ENCODE peak calls at places on chromosome 17, in ten cellular contexts. F is uterus, P is OCI-LY7, N is mesothelial cell of epicardium, L is BJ, M is LNCaP clone FGC, Y is astrocyte, E is A673, Z is type B pancreatic cell, H is HFFc6. O is an unnamed sample.

GRCh38 chr17:12983986-12984932 is 33.6 kb downstream of the ELAC2 start:
- DNase-seq in M (no peak), F (peak), P (no peak), L (peak), Z (no peak), E (no peak), H (peak), N (no peak), Y (peak), O (no peak)

GRCh38 chr17:80605326-80606066 is 60.9 kb downstream of the RPTOR start:
- DNase-seq in N (no peak), F (no peak), M (no peak), H (no peak), E (no peak), L (no peak), Y (peak), Z (no peak), P (peak), O (no peak)

GRCh38 chr17:55783684-55784245 is 32.9 kb downstream of the PCTP start:
- DNase-seq in F (peak), Y (no peak), H (peak), L (peak), P (no peak), Z (no peak), M (no peak), E (peak), N (no peak), O (no peak)

GRCh38 chr17:4969551-4970231 is 2.1 kb upstream of the SPAG7 start:
- DNase-seq in Z (no peak), P (no peak), H (peak), E (no peak), F (no peak), M (no peak), Y (peak), N (no peak), L (no peak), O (no peak)

GRCh38 chr17:16439303-16439791 is 24.0 kb downstream of the TRPV2 start:
- DNase-seq in P (peak), M (no peak), Y (peak), Z (no peak), N (no peak), L (no peak), F (no peak), E (no peak), H (no peak), O (no peak)

GRCh38 chr17:62965149-62965648 is 836 bp upstream of the TANC2 start:
- DNase-seq in H (no peak), N (no peak), P (no peak), M (no peak), F (no peak), Y (peak), E (no peak), Z (no peak), L (no peak), O (no peak)

GRCh38 chr17:75785016-75785769 is 587 bp downstream of the UNK start:
- DNase-seq in Z (peak), M (peak), E (peak), P (peak), L (no peak), H (peak), N (no peak), Y (peak), F (peak), O (peak)

GRCh38 chr17:27315796-27316465 is 22.0 kb downstream of the WSB1 start:
- DNase-seq in F (no peak), E (no peak), Z (no peak), P (no peak), Y (no peak), H (no peak), N (no peak), M (no peak), L (no peak), O (no peak)

GRCh38 chr17:65334391-65334790 is 197.2 kb downstream of the RGS9 start:
- DNase-seq in Y (no peak), Z (no peak), P (no peak), N (no peak), L (no peak), F (no peak), E (no peak), H (no peak), M (no peak), O (no peak)

GRCh38 chr17:45385331-45385997 is 47.2 kb downstream of the ARHGAP27 start:
- DNase-seq in H (peak), P (peak), N (peak), Z (peak), F (peak), E (peak), M (peak), L (no peak), Y (peak), O (peak)

GRCh38 chr17:16428098-16428882 is 12.9 kb downstream of the TRPV2 start:
- DNase-seq in F (peak), P (peak), Z (no peak), E (peak), H (peak), M (no peak), Y (peak), N (peak), L (no peak), O (no peak)

GRCh38 chr17:65856865-65857264 is 295.4 kb upstream of the AXIN2 start:
- DNase-seq in F (no peak), Y (peak), H (peak), L (peak), M (no peak), Z (no peak), P (no peak), E (no peak), N (no peak), O (no peak)

GRCh38 chr17:7636192-7636591 is 6.3 kb downstream of the SHBG start:
- DNase-seq in L (no peak), F (no peak), Y (no peak), P (no peak), E (no peak), N (no peak), M (no peak), Z (no peak), H (no peak), O (no peak)

GRCh38 chr17:7631398-7632380 is 1.8 kb downstream of the SHBG start:
- DNase-seq in N (no peak), H (no peak), F (no peak), Z (no peak), P (no peak), L (no peak), E (no peak), Y (no peak), M (no peak), O (no peak)

GRCh38 chr17:7633093-7633492 is 3.2 kb downstream of the SHBG start:
- DNase-seq in F (no peak), P (no peak), E (peak), H (no peak), Z (no peak), M (no peak), N (no peak), L (no peak), Y (no peak), O (no peak)

GRCh38 chr17:7632492-7632894 is 2.6 kb downstream of the SHBG start:
- DNase-seq in P (peak), L (no peak), E (peak), F (no peak), M (peak), Y (no peak), H (peak), N (no peak), Z (no peak), O (no peak)

GRCh38 chr17:7634384-7634783 is 4.4 kb downstream of the SHBG start:
- DNase-seq in Z (no peak), F (no peak), N (no peak), Y (no peak), P (no peak), E (peak), M (no peak), L (no peak), H (peak), O (no peak)
- TF ChIP-seq CTCF in Z (peak), F (peak), N (no peak), Y (peak), P (peak), E (peak), M (peak), L (peak), H (peak), O (no peak)

DNA sequence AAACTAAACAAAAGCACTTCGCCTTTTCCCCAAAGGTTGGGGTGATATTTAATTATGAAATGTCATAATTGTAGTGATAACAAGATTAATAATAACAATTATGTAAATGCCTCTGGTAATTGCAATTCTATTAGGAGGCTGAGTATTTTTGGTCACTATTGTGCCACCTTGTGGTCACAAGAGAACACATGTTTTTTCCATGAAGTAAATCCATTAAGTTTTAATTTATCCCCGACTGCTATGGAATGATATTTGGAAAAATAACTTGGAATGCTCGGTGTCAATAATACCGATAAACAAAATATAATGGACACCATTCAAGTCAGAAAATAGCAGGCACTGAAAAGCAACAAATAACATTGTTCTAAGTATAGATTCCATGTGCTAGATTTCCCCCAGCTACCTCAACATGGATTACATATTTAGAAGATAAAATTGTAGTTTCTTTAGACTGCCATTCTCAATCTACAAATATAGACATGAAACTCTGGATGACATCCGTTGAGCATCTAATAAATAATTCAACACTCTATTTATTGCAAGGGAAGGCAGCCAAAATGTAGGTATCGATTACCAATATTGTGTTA is 25.0 kb upstream of the KCNJ2 start:
- DNase-seq in N (no peak), M (no peak), F (no peak), Y (peak), E (peak), Z (no peak), P (peak), H (peak), L (no peak), O (no peak)
- TF ChIP-seq CTCF in N (peak), M (peak), F (peak), Y (peak), E (peak), Z (peak), P (peak), H (peak), L (peak), O (no peak)

GRCh38 chr17:11899494-11899893 is 97.8 kb downstream of the ZNF18 start:
- DNase-seq in H (no peak), N (no peak), L (no peak), F (no peak), M (no peak), Z (no peak), E (peak), P (no peak), Y (no peak), O (no peak)
- TF ChIP-seq CTCF in H (no peak), N (no peak), L (no peak), F (no peak), M (no peak), Z (peak), E (peak), P (no peak), Y (no peak), O (no peak)

DNA sequence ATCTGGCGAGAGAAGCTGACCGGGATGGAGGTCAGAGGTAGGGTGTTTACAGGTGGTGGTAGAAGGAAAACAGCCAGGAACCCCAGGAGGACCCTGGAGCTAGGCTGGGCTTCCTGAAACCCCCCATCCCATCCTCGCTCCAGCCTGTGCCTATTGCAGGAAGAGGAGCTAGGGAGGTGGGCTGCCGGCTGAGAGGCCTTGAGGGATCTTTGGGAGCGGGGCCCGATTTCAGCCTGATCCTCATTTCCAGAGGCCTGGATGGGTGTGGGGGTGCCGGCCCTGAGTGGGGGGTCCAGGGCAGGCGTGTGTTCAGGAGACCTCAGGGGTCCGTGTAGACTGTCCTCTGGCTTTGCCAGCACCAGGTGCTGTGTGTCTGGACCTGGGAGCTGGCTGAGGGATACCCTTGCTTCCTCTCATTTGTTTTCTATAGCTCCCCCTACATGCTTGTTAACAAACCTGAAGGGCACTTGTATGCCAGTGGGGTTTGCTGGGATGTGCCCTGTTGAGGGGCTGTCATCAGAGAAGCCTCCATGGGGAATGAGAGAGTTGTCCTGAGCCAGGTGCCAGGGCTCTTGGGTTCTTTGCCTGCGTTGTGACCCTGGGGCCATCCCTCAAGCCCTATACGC is 18.9 kb upstream of the RAP1GAP2 start:
- DNase-seq in L (no peak), E (no peak), Z (no peak), Y (no peak), F (no peak), H (no peak), P (no peak), M (no peak), N (no peak), O (no peak)
- TF ChIP-seq CTCF in L (no peak), E (no peak), Z (no peak), Y (no peak), F (no peak), H (no peak), P (no peak), M (no peak), N (no peak), O (no peak)

GRCh38 chr17:57352658-57353057 is 96.3 kb downstream of the MSI2 start:
- DNase-seq in Y (no peak), H (no peak), N (no peak), P (no peak), E (no peak), Z (no peak), L (no peak), M (no peak), F (no peak), O (no peak)
- TF ChIP-seq CTCF in Y (no peak), H (no peak), N (no peak), P (no peak), E (no peak), Z (no peak), L (no peak), M (no peak), F (no peak), O (no peak)

GRCh38 chr17:49514374-49514738 is 19.3 kb downstream of the NGFR start:
- DNase-seq in Y (no peak), H (no peak), P (no peak), L (no peak), Z (no peak), E (no peak), F (peak), N (no peak), M (no peak), O (no peak)
- TF ChIP-seq CTCF in Y (peak), H (peak), P (no peak), L (peak), Z (peak), E (no peak), F (no peak), N (peak), M (no peak), O (no peak)

GRCh38 chr17:46853896-46854444 is 2.6 kb downstream of the WNT9B start:
- DNase-seq in L (no peak), Y (peak), H (peak), N (no peak), E (no peak), Z (no peak), P (no peak), F (no peak), M (no peak), O (no peak)

GRCh38 chr17:46848534-46848933 is 2.8 kb upstream of the WNT9B start:
- DNase-seq in N (no peak), F (no peak), M (no peak), P (no peak), Y (no peak), Z (no peak), H (no peak), E (no peak), L (no peak), O (no peak)

GRCh38 chr17:46850688-46851028 is 725 bp upstream of the WNT9B start:
- DNase-seq in M (no peak), F (no peak), N (no peak), L (no peak), E (no peak), H (no peak), Y (no peak), P (no peak), Z (no peak), O (no peak)

GRCh38 chr17:46854515-46854914 is 3.1 kb downstream of the WNT9B start:
- DNase-seq in Y (no peak), N (no peak), P (no peak), L (no peak), H (no peak), M (no peak), Z (no peak), F (no peak), E (no peak), O (no peak)

GRCh38 chr17:46851029-46851741 is at the start of gene WNT9B:
- DNase-seq in H (no peak), Z (no peak), Y (no peak), F (no peak), P (no peak), N (peak), E (peak), M (no peak), L (no peak), O (no peak)
- TF ChIP-seq CTCF in H (no peak), Z (no peak), Y (no peak), F (no peak), P (no peak), N (no peak), E (no peak), M (peak), L (no peak), O (no peak)

GRCh38 chr17:35166526-35166925 is 18.9 kb downstream of the UNC45B start:
- DNase-seq in Y (no peak), P (no peak), M (no peak), E (no peak), N (no peak), F (no peak), Z (no peak), L (no peak), H (no peak), O (no peak)
- TF ChIP-seq CTCF in Y (no peak), P (no peak), M (no peak), E (no peak), N (no peak), F (no peak), Z (no peak), L (no peak), H (no peak), O (no peak)

GRCh38 chr17:73591278-73592078 is 52.8 kb downstream of the SDK2 start:
- DNase-seq in L (no peak), H (no peak), N (no peak), F (no peak), Z (no peak), E (no peak), P (peak), M (no peak), Y (no peak), O (no peak)

GRCh38 chr17:73594025-73594424 is 50.2 kb downstream of the SDK2 start:
- DNase-seq in L (no peak), Z (no peak), E (no peak), Y (no peak), H (no peak), P (no peak), F (no peak), M (no peak), N (no peak), O (no peak)

GRCh38 chr17:73593249-73593965 is 50.8 kb downstream of the SDK2 start:
- DNase-seq in N (no peak), M (no peak), Z (no peak), E (no peak), P (no peak), L (no peak), F (no peak), H (no peak), Y (no peak), O (no peak)

GRCh38 chr17:73592079-73592415 is 52.2 kb downstream of the SDK2 start:
- DNase-seq in L (no peak), P (no peak), Z (no peak), M (no peak), E (no peak), F (no peak), N (no peak), H (no peak), Y (no peak), O (no peak)

DNA sequence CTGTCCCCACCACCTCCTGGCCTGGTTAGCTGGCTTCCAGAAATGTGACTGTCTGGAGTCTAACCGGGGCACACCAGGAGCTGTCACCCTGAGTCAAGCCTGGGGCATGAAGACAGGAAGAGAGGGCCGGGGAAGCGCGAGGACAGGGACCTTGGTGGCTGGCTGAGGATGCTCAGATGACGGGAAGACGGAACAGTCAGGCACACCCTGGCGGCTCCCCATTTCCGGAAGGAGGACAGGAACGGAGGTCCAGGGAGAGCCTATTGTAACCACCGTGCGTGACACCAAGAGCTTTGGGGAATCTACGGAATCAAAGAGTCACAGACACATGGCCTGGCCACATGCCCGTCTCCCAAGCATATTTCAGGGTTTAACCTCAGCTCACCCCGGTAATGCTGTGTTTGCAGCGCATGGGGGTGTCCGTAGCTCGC is 51.7 kb downstream of the SDK2 start:
- DNase-seq in F (no peak), Y (no peak), P (no peak), H (no peak), Z (no peak), L (peak), N (no peak), E (no peak), M (no peak), O (no peak)
- TF ChIP-seq CTCF in F (no peak), Y (no peak), P (no peak), H (no peak), Z (no peak), L (no peak), N (no peak), E (no peak), M (no peak), O (no peak)

GRCh38 chr17:32910769-32911168 is 17.2 kb upstream of the TMEM98 start:
- DNase-seq in N (no peak), M (no peak), L (no peak), Z (no peak), E (no peak), P (no peak), F (no peak), H (no peak), Y (no peak), O (no peak)

GRCh38 chr17:32913593-32913992 is 14.4 kb upstream of the TMEM98 start:
- DNase-seq in Y (no peak), P (no peak), H (no peak), N (no peak), F (no peak), L (no peak), E (no peak), Z (peak), M (no peak), O (no peak)

GRCh38 chr17:32909787-32910369 is 18.1 kb upstream of the TMEM98 start:
- DNase-seq in L (peak), H (peak), P (peak), M (peak), N (no peak), E (peak), Z (peak), F (peak), Y (peak), O (peak)

GRCh38 chr17:32914181-32914580 is 13.8 kb upstream of the TMEM98 start:
- DNase-seq in Y (no peak), H (no peak), Z (no peak), E (no peak), L (no peak), P (no peak), F (no peak), N (no peak), M (no peak), O (no peak)

DNA sequence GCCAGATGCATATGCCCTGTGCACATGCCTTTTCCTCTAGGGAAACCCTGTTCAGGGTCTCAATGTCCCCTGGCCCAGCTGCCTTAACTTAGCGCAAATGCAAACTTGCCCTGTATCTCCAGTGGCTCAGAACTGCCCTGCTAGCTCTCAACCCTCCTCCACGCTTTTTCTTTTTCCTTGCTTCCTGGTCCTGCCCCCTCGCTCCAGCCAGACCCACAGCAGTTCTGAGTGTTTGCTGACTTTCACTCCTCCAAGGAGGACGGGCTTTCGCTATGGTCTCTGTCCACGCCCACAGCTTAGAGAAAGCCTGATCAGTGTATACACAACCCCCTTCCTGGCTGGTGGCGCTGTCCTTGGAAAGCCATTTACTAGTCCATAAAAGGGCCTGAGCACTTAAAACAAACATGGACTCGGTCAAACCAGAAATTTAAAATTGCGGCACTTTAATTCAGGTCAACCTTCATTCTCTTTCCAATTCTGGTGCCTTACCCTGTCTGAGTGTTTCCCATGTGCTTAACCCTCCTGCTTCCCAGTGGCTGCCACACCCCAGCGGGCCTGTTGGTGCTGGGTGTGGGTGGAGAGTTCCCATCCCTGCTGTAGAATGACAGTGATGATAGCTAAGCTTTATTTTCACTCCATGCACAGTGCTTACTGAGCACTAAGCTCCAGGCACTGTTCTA is 15.6 kb upstream of the TMEM98 start:
- DNase-seq in M (peak), P (no peak), F (peak), Z (peak), L (peak), E (no peak), H (peak), Y (peak), N (no peak), O (no peak)
- TF ChIP-seq CTCF in M (peak), P (no peak), F (no peak), Z (no peak), L (peak), E (no peak), H (peak), Y (no peak), N (no peak), O (no peak)